ENCODE peak calls at places on chromosomes 5 and 9, in six cellular contexts. S is small intestine, R is upper lobe of right lung, P is PC-9, T is GM23338, O is right atrium auricular region. V is an unnamed sample. For H3K4me1, the result is how much of the 10 kb centered on the place peaks cover.

GRCh38 chr5:57097526-57097925 is 76.3 kb upstream of the GPBP1 start:
- DNase-seq in S (no peak), T (no peak), O (no peak), R (no peak), P (no peak), V (no peak)

GRCh38 chr5:15902050-15902449 is 277.5 kb downstream of the MARCHF11 start:
- DNase-seq in T (no peak), P (no peak), O (no peak), R (no peak), S (no peak), V (no peak)

GRCh38 chr5:111830333-111830732 is 73.3 kb upstream of the NREP start:
- DNase-seq in O (no peak), R (no peak), P (peak), T (no peak), S (no peak), V (no peak)

GRCh38 chr9:128528445-128529160 is 23.8 kb upstream of the SPTAN1 start:
- DNase-seq in T (no peak), R (no peak), O (no peak), S (no peak), P (no peak), V (no peak)

GRCh38 chr9:36258989-36259315 is 704 bp upstream of the GNE start:
- DNase-seq in P (no peak), S (no peak), R (no peak), O (no peak), T (no peak), V (no peak)

GRCh38 chr9:109325089-109325488 is 4.2 kb upstream of the EPB41L4B start:
- DNase-seq in P (no peak), S (no peak), T (no peak), O (no peak), R (no peak), V (no peak)

GRCh38 chr9:98538626-98539031 is 170.1 kb downstream of the GABBR2 start:
- DNase-seq in S (no peak), R (peak), P (peak), O (no peak), T (no peak), V (no peak)

GRCh38 chr5:106634375-106634774 is 1036.4 kb downstream of the EFNA5 start:
- DNase-seq in O (no peak), S (no peak), R (no peak), P (no peak), T (no peak), V (no peak)

GRCh38 chr9:123131258-123131657 is 97.8 kb downstream of the GPR21 start:
- DNase-seq in P (no peak), O (no peak), S (no peak), R (no peak), T (peak), V (no peak)

DNA sequence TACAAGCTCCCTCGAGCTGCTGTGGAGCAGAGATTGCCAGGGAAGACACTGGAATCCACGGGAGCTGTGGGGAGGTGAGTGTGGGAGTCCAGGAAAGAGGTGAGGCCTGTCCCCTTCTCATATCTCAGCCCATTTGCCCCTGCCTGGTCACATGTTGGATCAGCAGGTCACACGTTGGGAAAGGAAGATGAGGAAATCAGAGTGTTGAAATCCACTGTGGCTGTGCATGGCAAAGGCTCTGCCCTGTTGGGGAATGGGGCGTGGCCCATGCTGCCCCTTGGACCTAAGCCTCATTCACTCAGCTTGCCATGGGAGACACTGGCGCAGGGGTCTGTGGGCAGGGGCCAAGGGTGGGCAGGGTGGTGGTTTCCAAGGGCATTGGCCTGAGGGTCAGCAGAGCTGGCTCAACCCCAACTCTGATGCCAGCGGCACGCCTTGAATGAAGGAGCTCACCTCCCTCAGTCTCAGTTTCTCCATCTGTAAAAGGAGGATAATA is 85.4 kb upstream of the CPEB4 start:
- DNase-seq in S (peak), R (peak), P (peak), T (no peak), O (peak), V (peak)
- H3K27ac ChIP-seq in S (no peak), R (no peak), P (peak), T (no peak), O (no peak), V (no peak)

GRCh38 chr5:170278611-170279500 is 18.7 kb downstream of the LCP2 start:
- DNase-seq in R (peak), T (peak), O (no peak), S (peak), P (no peak), V (peak)

GRCh38 chr5:170273968-170274710 is 23.4 kb downstream of the LCP2 start:
- DNase-seq in S (peak), R (no peak), T (peak), O (no peak), P (no peak), V (no peak)

GRCh38 chr5:170280090-170280493 is 17.5 kb downstream of the LCP2 start:
- DNase-seq in P (no peak), S (no peak), O (no peak), T (peak), R (no peak), V (no peak)

GRCh38 chr5:170277953-170278352 is 19.6 kb downstream of the LCP2 start:
- DNase-seq in R (no peak), S (no peak), O (no peak), T (peak), P (no peak), V (no peak)

DNA sequence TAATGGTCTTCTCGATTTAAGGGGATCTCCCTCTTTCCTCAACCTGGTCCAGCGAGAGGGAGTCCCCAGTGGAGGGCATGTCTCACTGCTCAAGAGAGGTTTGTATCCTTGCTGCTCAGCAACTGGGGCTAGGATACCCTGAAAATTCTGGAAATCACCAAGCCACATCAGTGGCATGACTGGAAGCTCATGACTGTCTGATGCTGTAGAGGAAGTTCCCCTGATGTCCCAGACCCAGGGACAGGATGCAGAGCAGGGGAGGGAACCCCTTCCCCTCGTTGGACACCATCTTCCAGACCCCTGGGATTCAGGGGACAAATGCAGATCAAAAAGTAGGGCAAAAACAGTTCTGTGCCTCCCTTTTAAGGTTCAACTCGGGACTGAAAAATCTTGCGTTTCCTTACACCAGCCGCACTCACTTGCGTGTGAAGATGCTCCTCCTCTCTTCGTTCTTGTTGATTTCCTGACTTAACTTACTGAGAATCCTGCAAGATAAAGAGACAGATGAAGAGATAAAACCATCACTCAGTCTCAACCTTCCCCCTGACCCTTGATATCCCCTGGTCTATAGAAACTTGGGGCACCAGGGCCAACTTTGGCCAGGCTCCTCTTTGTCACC is 22.1 kb downstream of the LCP2 start:
- DNase-seq in P (no peak), R (no peak), T (no peak), S (no peak), O (no peak), V (no peak)
- H3K4me1 ChIP-seq in P (under half), R (under half), T (under half), S (under half), O (under half), V (under half)

GRCh38 chr9:137873408-137873807 is 4.2 kb upstream of the CACNA1B start:
- DNase-seq in O (no peak), R (no peak), T (no peak), P (no peak), S (no peak), V (no peak)
- H3K27ac ChIP-seq in O (no peak), R (no peak), T (no peak), P (no peak), S (no peak), V (no peak)

GRCh38 chr5:68708842-68709170 is 385.0 kb upstream of the SLC30A5 start:
- DNase-seq in S (no peak), T (no peak), O (no peak), R (no peak), P (no peak), V (no peak)
- H3K4me1 ChIP-seq in S (under half), T (under half), O (under half), R (under half), P (under half), V (under half)

GRCh38 chr9:27109621-27110020 is 596 bp downstream of the TEK start:
- DNase-seq in R (no peak), S (no peak), O (no peak), T (no peak), P (no peak), V (no peak)

GRCh38 chr9:27107241-27107640 is 1.8 kb upstream of the TEK start:
- DNase-seq in R (no peak), S (no peak), O (no peak), T (no peak), P (no peak), V (no peak)

GRCh38 chr9:27112235-27112634 is 3.2 kb downstream of the TEK start:
- DNase-seq in P (no peak), O (no peak), S (no peak), R (no peak), T (no peak), V (no peak)

GRCh38 chr9:27108981-27109541 is at the start of gene TEK:
- DNase-seq in O (no peak), R (no peak), T (peak), P (no peak), S (no peak), V (no peak)

DNA sequence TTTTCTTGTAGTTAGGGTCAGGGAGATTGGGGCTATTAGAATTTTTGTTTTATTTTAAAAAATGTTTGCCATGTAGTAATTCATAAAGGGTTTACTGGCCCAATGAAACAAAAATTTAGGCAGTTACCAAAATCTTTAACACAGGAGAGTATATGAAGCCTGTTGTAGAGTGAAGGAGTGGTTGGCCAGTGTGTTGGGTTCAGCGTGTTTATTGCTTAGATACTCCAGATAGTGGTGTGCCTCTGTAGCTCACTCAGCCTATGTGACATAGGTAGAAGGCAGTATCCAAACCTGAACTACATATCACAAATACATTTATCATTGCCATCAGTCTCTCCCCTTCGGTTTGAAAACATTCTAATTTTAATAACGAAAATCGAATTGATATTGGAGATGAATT is 1.2 kb downstream of the TEK start:
- DNase-seq in R (no peak), O (no peak), P (no peak), T (no peak), S (no peak), V (no peak)
- H3K27ac ChIP-seq in R (peak), O (peak), P (no peak), T (no peak), S (peak), V (no peak)

GRCh38 chr5:140548791-140549190 is 1.3 kb downstream of the EIF4EBP3 start:
- DNase-seq in R (no peak), P (no peak), T (peak), S (no peak), O (no peak), V (no peak)

GRCh38 chr5:140551872-140552271 is 4.4 kb downstream of the EIF4EBP3 start:
- DNase-seq in P (no peak), T (no peak), S (no peak), R (no peak), O (no peak), V (no peak)

GRCh38 chr5:140549237-140550144 is 2.0 kb downstream of the EIF4EBP3 start:
- DNase-seq in S (peak), T (no peak), O (peak), R (no peak), P (peak), V (peak)

GRCh38 chr5:140548300-140548688 is 832 bp downstream of the EIF4EBP3 start:
- DNase-seq in R (no peak), P (no peak), S (peak), O (no peak), T (peak), V (peak)

GRCh38 chr5:140550147-140551079 is 3.0 kb downstream of the EIF4EBP3 start:
- DNase-seq in P (no peak), O (no peak), T (no peak), S (no peak), R (no peak), V (no peak)
- H3K4me1 ChIP-seq in P (under half), O (under half), T (under half), S (under half), R (under half), V (under half)